ENCODE peak calls at places on chromosomes 12 and 14, in five cellular contexts. T, V, F, C and D are unnamed samples.
A peak's percentile ranks its signal among the peaks of the same experiment; 100 is the strongest.

GRCh38 chr14:54709444-54709843 is 142.5 kb downstream of the SAMD4A start:
- DNase-seq in C (peak; percentile 68), V (no peak), F (no peak), T (no peak), D (no peak)

GRCh38 chr14:99604766-99605298 is 825 bp upstream of the CCDC85C start:
- DNase-seq in F (no peak), C (peak; percentile 33), V (no peak), T (no peak), D (no peak)

GRCh38 chr12:52125499-52125900 is 46.0 kb downstream of the SMIM41 start:
- DNase-seq in F (no peak), V (peak; percentile 84), C (no peak), T (no peak), D (no peak)

GRCh38 chr12:62588916-62589315 is 122.3 kb downstream of the MON2 start:
- DNase-seq in T (no peak), V (no peak), C (no peak), F (no peak), D (no peak)

GRCh38 chr12:95318071-95318545 is 100.5 kb downstream of the VEZT start:
- DNase-seq in V (no peak), T (no peak), F (peak; percentile 64), C (no peak), D (no peak)

GRCh38 chr12:106645074-106645421 is 62.2 kb downstream of the RFX4 start:
- DNase-seq in F (no peak), V (no peak), T (no peak), C (no peak), D (peak; percentile 79)

GRCh38 chr12:53063708-53064612 is 14.1 kb downstream of the TNS2 start:
- DNase-seq in C (no peak), V (peak; percentile 17), T (no peak), F (no peak), D (no peak)

GRCh38 chr14:62189698-62190097 is 427.5 kb downstream of the SNAPC1 start:
- DNase-seq in C (no peak), T (no peak), F (no peak), V (no peak), D (no peak)

GRCh38 chr12:107079172-107080011 is 14.0 kb downstream of the CRY1 start:
- DNase-seq in T (no peak), V (no peak), F (no peak), C (peak; percentile 37), D (no peak)

GRCh38 chr12:92905258-92905810 is 23.8 kb downstream of the EEA1 start:
- DNase-seq in C (no peak), F (no peak), T (no peak), V (no peak), D (no peak)

GRCh38 chr14:22200977-22201605 is 387.9 kb downstream of the DAD1 start:
- DNase-seq in T (no peak), V (peak; percentile 41), F (no peak), C (peak; percentile 57), D (no peak)

GRCh38 chr14:70698288-70698687 is 56.6 kb downstream of the TTC9 start:
- DNase-seq in T (no peak), V (no peak), F (no peak), C (no peak), D (no peak)

GRCh38 chr12:53868516-53868986 is 70.1 kb upstream of the HOXC13 start:
- DNase-seq in T (no peak), F (no peak), C (no peak), V (no peak), D (no peak)

GRCh38 chr14:76050250-76050649 is 64.7 kb downstream of the IFT43 start:
- DNase-seq in V (no peak), C (no peak), T (no peak), F (no peak), D (no peak)

GRCh38 chr12:117854339-117855012 is 114.3 kb downstream of the KSR2 start:
- DNase-seq in T (no peak), F (no peak), C (peak; percentile 60), V (peak; percentile 78), D (no peak)

GRCh38 chr14:22689186-22689585 is 45.0 kb upstream of the OR6J1 start:
- DNase-seq in V (no peak), C (peak; percentile 46), F (peak; percentile 92), T (no peak), D (no peak)

GRCh38 chr12:68119724-68120211 is 39.8 kb downstream of the IFNG start:
- DNase-seq in C (peak; percentile 87), F (no peak), T (no peak), V (peak; percentile 47), D (no peak)

GRCh38 chr12:1741154-1741949 is 50.5 kb downstream of the ADIPOR2 start:
- DNase-seq in F (no peak), V (no peak), C (no peak), T (no peak), D (no peak)

GRCh38 chr12:91109148-91109564 is 2.1 kb downstream of the LUM start:
- DNase-seq in F (no peak), V (no peak), C (peak; percentile 73), T (peak; percentile 78), D (no peak)

GRCh38 chr12:113072136-113072535 is 15.6 kb downstream of the DTX1 start:
- DNase-seq in V (no peak), T (no peak), F (no peak), C (no peak), D (no peak)

GRCh38 chr12:24991209-24992049 is 42.5 kb upstream of the BCAT1 start:
- DNase-seq in T (no peak), V (peak; percentile 39), C (peak; percentile 82), F (no peak), D (peak; percentile 37)

GRCh38 chr14:60905930-60906329 is 74.9 kb downstream of the TRMT5 start:
- DNase-seq in C (no peak), T (no peak), V (no peak), F (no peak), D (no peak)

GRCh38 chr12:121803861-121804416 is at the start of gene SETD1B:
- DNase-seq in C (peak; percentile 77), V (peak; percentile 27), F (no peak), T (peak; percentile 84), D (no peak)

GRCh38 chr14:73468808-73469386 is 10.6 kb upstream of the NUMB start:
- DNase-seq in T (no peak), C (no peak), V (no peak), F (no peak), D (no peak)

GRCh38 chr14:40494483-40494882 is 1062.2 kb upstream of the FBXO33 start:
- DNase-seq in T (no peak), F (no peak), V (no peak), C (no peak), D (no peak)

GRCh38 chr12:69910739-69911138 is 85.7 kb downstream of the MYRFL start:
- DNase-seq in C (no peak), F (no peak), V (no peak), T (no peak), D (no peak)

GRCh38 chr12:121792607-121793500 is 634 bp downstream of the RHOF start:
- DNase-seq in F (no peak), T (peak; percentile 82), C (peak; percentile 82), V (no peak), D (no peak)

GRCh38 chr12:51818567-51819300 is 29.8 kb downstream of the FIGNL2 start:
- DNase-seq in V (no peak), F (peak; percentile 67), C (no peak), T (peak; percentile 6), D (no peak)

GRCh38 chr14:56963381-56963780 is 153.1 kb upstream of the OTX2 start:
- DNase-seq in V (no peak), F (no peak), C (no peak), T (no peak), D (no peak)

GRCh38 chr14:104212206-104213095 is 74.1 kb downstream of the KIF26A start:
- DNase-seq in F (no peak), T (peak; percentile 32), C (no peak), V (no peak), D (no peak)

GRCh38 chr14:81319314-81319713 is 80.8 kb downstream of the STON2 start:
- DNase-seq in C (no peak), V (no peak), F (no peak), T (no peak), D (no peak)

GRCh38 chr12:32091696-32092095 is 15.0 kb upstream of the BICD1 start:
- DNase-seq in F (no peak), C (no peak), T (no peak), V (no peak), D (no peak)

GRCh38 chr12:52439420-52439819 is 5.2 kb upstream of the KRT75 start:
- DNase-seq in C (no peak), T (no peak), F (no peak), V (no peak), D (no peak)

GRCh38 chr14:89625208-89625987 is 208.4 kb upstream of the FOXN3 start:
- DNase-seq in C (no peak), F (no peak), T (no peak), V (peak; percentile 78), D (no peak)

GRCh38 chr12:59403259-59403932 is 192.4 kb upstream of the SLC16A7 start:
- DNase-seq in T (no peak), V (peak; percentile 25), C (peak; percentile 59), F (no peak), D (peak; percentile 16)